ENCODE peak calls at places on chromosomes 6 and 20, in nine cellular contexts. I is AG10803, U is HFF-Myc, Z is cardiac fibroblast, H is tibial nerve, V is left ventricle myocardium inferior, P is skeletal muscle cell, L is fibroblast of lung, M is aorta. D is an unnamed sample.

GRCh38 chr6:160348552-160349441 is 619 bp downstream of the SLC22A3 start:
- DNase-seq in U (no peak), I (no peak), H (no peak), Z (peak), V (no peak), L (peak), M (no peak), P (no peak), D (peak)

GRCh38 chr20:40532103-40532502 is 156.9 kb downstream of the MAFB start:
- DNase-seq in V (no peak), Z (peak), H (no peak), L (no peak), P (no peak), I (no peak), M (no peak), U (no peak), D (no peak)

GRCh38 chr6:26019261-26019845 is 56.8 kb downstream of the TRIM38 start:
- DNase-seq in I (no peak), Z (no peak), V (no peak), L (no peak), H (no peak), P (no peak), M (no peak), U (no peak), D (no peak)

GRCh38 chr6:157991067-157991432 is 9.4 kb downstream of the SYNJ2 start:
- DNase-seq in V (no peak), U (no peak), H (no peak), P (no peak), Z (no peak), I (no peak), M (peak), L (no peak), D (no peak)

GRCh38 chr6:26240981-26241770 is 123.8 kb upstream of the BTN3A2 start:
- DNase-seq in Z (peak), I (peak), H (no peak), P (no peak), L (peak), M (no peak), V (no peak), U (no peak), D (peak)

GRCh38 chr20:52598306-52598705 is 373.9 kb upstream of the TSHZ2 start:
- DNase-seq in U (no peak), Z (no peak), V (no peak), H (no peak), P (no peak), I (no peak), L (no peak), M (no peak), D (no peak)

GRCh38 chr6:110285306-110286060 is 72.7 kb downstream of the METTL24 start:
- DNase-seq in V (no peak), Z (no peak), U (peak), P (no peak), I (peak), M (no peak), H (no peak), L (no peak), D (no peak)

GRCh38 chr20:33299111-33299603 is 16.1 kb downstream of the BPIFB1 start:
- DNase-seq in H (peak), M (peak), V (peak), L (peak), U (no peak), P (no peak), I (peak), Z (peak), D (peak)

GRCh38 chr6:40373267-40373666 is 213.9 kb downstream of the LRFN2 start:
- DNase-seq in H (no peak), L (no peak), V (no peak), M (no peak), U (no peak), Z (no peak), I (no peak), P (no peak), D (no peak)

GRCh38 chr6:123994168-123994567 is 190.5 kb downstream of the NKAIN2 start:
- DNase-seq in V (no peak), L (no peak), P (no peak), M (no peak), H (no peak), Z (no peak), U (no peak), I (no peak), D (no peak)

GRCh38 chr6:54419885-54420284 is 111.6 kb downstream of the TINAG start:
- DNase-seq in U (peak), L (peak), Z (peak), I (peak), V (no peak), H (no peak), P (peak), M (no peak), D (peak)

GRCh38 chr6:37212268-37212667 is 42.3 kb downstream of the PIM1 start:
- DNase-seq in M (no peak), H (no peak), Z (no peak), L (no peak), V (no peak), I (no peak), U (no peak), P (no peak), D (no peak)

GRCh38 chr20:44392776-44393607 is 37.5 kb downstream of the HNF4A start:
- DNase-seq in V (no peak), H (no peak), I (no peak), M (no peak), Z (no peak), P (no peak), U (no peak), L (no peak), D (no peak)

GRCh38 chr6:169850746-169851145 is 99.3 kb downstream of the ERMARD start:
- DNase-seq in I (no peak), P (no peak), U (no peak), M (no peak), V (no peak), H (no peak), L (no peak), Z (no peak), D (no peak)

GRCh38 chr6:26033132-26033941 is 53.9 kb upstream of the HFE start:
- DNase-seq in I (peak), L (peak), Z (peak), P (peak), U (peak), M (peak), H (no peak), V (peak), D (peak)

GRCh38 chr20:61803903-61804804 is 261.5 kb downstream of the TAF4 start:
- DNase-seq in L (peak), V (peak), H (no peak), Z (peak), M (peak), I (peak), P (peak), U (no peak), D (peak)

GRCh38 chr20:57698191-57698866 is 11.5 kb downstream of the PMEPA1 start:
- DNase-seq in V (no peak), U (peak), I (peak), M (no peak), H (no peak), L (peak), Z (peak), P (peak), D (peak)

GRCh38 chr6:70706491-70707123 is 38.9 kb downstream of the SMAP1 start:
- DNase-seq in H (no peak), L (peak), V (no peak), I (peak), U (peak), P (no peak), M (no peak), Z (peak), D (peak)

GRCh38 chr20:25050501-25051350 is 7.2 kb downstream of the ACSS1 start:
- DNase-seq in V (no peak), Z (no peak), H (peak), L (no peak), P (no peak), U (no peak), M (no peak), I (no peak), D (no peak)

GRCh38 chr6:55777461-55777860 is 97.9 kb downstream of the BMP5 start:
- DNase-seq in M (no peak), U (no peak), H (no peak), Z (peak), V (no peak), L (no peak), I (no peak), P (peak), D (peak)

GRCh38 chr6:108118359-108118724 is 43.8 kb upstream of the OSTM1 start:
- DNase-seq in I (no peak), L (no peak), M (no peak), Z (no peak), P (no peak), V (no peak), U (no peak), H (no peak), D (no peak)
- H3K4me3 ChIP-seq in I (peak), L (no peak), M (peak), Z (peak), P (peak), V (peak), U (peak), H (peak), D (peak)

DNA sequence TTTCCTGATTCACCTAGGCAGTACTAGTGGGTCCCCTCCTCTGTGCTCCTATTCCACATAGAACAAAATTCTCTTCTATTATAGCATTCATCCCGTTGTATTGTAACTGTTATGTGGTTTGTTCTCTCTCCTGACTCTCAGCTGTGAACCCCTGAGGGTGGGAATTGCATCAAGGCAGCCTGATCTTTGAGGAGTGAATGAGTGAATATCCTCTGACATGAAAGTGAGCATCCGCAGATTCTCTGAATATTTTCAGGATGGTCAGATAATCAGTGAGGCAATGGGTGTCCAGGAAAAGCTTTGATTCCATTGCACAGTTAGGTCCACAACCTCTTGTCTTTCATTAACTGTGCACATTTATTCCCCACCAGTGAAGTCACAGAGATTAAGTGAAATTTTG is 67.6 kb upstream of the SLC22A23 start:
- DNase-seq in V (no peak), M (no peak), L (no peak), Z (no peak), H (no peak), I (no peak), U (no peak), P (no peak), D (no peak)
- H3K4me3 ChIP-seq in V (no peak), M (no peak), L (no peak), Z (no peak), H (no peak), I (no peak), U (no peak), P (no peak), D (no peak)

GRCh38 chr6:80006541-80006940 is 2.1 kb downstream of the TTK start:
- DNase-seq in H (no peak), M (no peak), P (no peak), L (no peak), I (peak), U (no peak), V (no peak), Z (no peak), D (no peak)
- H3K4me3 ChIP-seq in H (no peak), M (no peak), P (no peak), L (no peak), I (no peak), U (no peak), V (no peak), Z (no peak), D (no peak)

DNA sequence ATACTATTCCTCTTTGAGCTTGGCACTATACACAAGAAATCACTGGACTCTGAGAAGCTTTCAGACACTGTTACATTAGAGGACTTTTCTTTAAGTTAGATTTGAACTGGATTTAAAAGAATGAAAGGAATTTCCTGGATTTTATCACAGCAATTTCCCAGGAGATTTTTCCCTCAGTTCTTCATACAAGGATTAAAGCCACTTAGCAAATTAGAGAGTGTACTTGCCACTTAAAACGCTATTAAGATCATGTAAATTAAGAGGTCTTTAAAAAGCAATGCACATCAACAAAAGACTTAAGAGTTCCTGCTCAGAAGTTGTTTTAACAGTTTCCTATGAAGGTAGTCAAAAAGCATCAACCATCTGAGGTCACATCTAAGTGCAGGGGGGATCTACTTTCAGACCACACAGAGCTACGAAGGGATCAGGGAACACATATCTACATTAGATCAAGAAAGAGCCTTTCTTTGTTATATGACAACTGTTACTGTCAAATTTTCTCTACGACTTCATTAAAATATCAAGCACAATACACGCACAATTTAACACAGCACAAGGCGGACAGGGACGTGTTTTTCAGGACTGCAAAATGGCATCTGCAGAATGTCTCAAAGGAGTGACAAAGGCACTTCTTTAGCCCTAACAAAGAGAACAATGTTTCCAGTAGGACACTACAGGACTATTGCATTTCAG is 65.8 kb downstream of the EPB41L2 start:
- DNase-seq in P (no peak), Z (peak), I (peak), H (no peak), L (peak), U (no peak), V (no peak), M (no peak), D (peak)
- H3K4me3 ChIP-seq in P (no peak), Z (no peak), I (no peak), H (no peak), L (no peak), U (no peak), V (no peak), M (no peak), D (peak)

GRCh38 chr6:41757268-41757667 is 10.1 kb upstream of the PGC start:
- DNase-seq in V (no peak), M (no peak), U (no peak), H (no peak), Z (no peak), P (no peak), I (no peak), L (no peak), D (no peak)
- H3K4me3 ChIP-seq in V (no peak), M (no peak), U (no peak), H (no peak), Z (no peak), P (no peak), I (no peak), L (no peak), D (no peak)

DNA sequence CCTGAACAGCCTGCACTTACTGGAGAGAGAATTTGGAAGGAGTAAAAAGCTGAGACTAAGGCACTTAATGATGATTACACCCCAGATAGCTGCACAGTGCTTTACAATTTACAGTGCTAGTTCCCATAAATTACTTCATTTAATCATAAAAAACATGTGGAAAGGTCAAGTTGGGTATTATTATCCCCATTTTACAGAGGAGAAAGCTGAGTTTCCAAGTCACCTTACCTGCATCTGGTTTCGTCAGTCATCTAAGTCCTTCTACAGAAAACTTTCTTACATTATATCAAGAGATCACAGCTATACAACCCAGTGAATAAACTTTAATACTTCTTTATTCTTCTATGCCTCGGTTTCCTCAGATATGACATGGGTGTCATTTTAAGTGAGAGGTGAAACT is 3.3 kb downstream of the PTPRK start:
- DNase-seq in P (no peak), U (no peak), L (no peak), I (no peak), H (no peak), Z (no peak), M (no peak), V (no peak), D (no peak)
- H3K4me3 ChIP-seq in P (no peak), U (peak), L (peak), I (no peak), H (no peak), Z (no peak), M (no peak), V (peak), D (no peak)

GRCh38 chr6:32255212-32256153 is 31.6 kb upstream of the NOTCH4 start:
- DNase-seq in L (peak), U (peak), I (peak), H (peak), V (peak), M (peak), P (peak), Z (peak), D (peak)
- H3K4me3 ChIP-seq in L (peak), U (peak), I (peak), H (peak), V (peak), M (peak), P (peak), Z (peak), D (peak)

GRCh38 chr6:163323719-163324118 is 90.8 kb upstream of the QKI start:
- DNase-seq in P (no peak), L (no peak), V (no peak), I (no peak), M (no peak), H (no peak), U (no peak), Z (no peak), D (no peak)

GRCh38 chr6:163324326-163324927 is 90.1 kb upstream of the QKI start:
- DNase-seq in I (peak), H (no peak), P (no peak), U (no peak), L (peak), V (no peak), Z (no peak), M (no peak), D (no peak)

GRCh38 chr6:163327165-163327880 is 87.2 kb upstream of the QKI start:
- DNase-seq in L (no peak), M (no peak), Z (no peak), V (no peak), P (no peak), I (no peak), U (no peak), H (no peak), D (no peak)

GRCh38 chr6:163323274-163323673 is 91.2 kb upstream of the QKI start:
- DNase-seq in H (no peak), P (no peak), V (no peak), Z (no peak), M (no peak), I (no peak), U (no peak), L (no peak), D (no peak)

GRCh38 chr6:163324928-163325784 is 89.4 kb upstream of the QKI start:
- DNase-seq in L (peak), M (no peak), V (peak), Z (no peak), I (peak), U (no peak), H (peak), P (no peak), D (peak)
- H3K4me3 ChIP-seq in L (no peak), M (no peak), V (no peak), Z (no peak), I (no peak), U (no peak), H (no peak), P (no peak), D (no peak)

D was measured in fibroblast of villous mesenchyme.